ENCODE peak calls at places on chromosome 1, in five cellular contexts. M is HL-60, J is iris pigment epithelial cell, I is nucleus accumbens, N is HEK293T. A is an unnamed sample.

GRCh38 chr1:84164156-84164555 is 20.1 kb downstream of the PRKACB start:
- DNase-seq in N (no peak), I (no peak), M (no peak), J (no peak), A (no peak)

GRCh38 chr1:36966242-36966641 is 68.1 kb downstream of the GRIK3 start:
- DNase-seq in I (no peak), N (peak), J (peak), M (no peak), A (no peak)

GRCh38 chr1:163168053-163168452 is 34.7 kb downstream of the RGS5 start:
- DNase-seq in I (no peak), M (no peak), J (peak), N (no peak), A (no peak)

GRCh38 chr1:37599940-37600339 is 4.2 kb upstream of the GNL2 start:
- DNase-seq in I (no peak), N (no peak), J (no peak), M (no peak), A (no peak)

GRCh38 chr1:40977721-40978120 is 1.8 kb upstream of the CTPS1 start:
- DNase-seq in I (no peak), M (no peak), N (no peak), J (no peak), A (no peak)

GRCh38 chr1:4034318-4034887 is 134.3 kb upstream of the C1orf174 start:
- DNase-seq in J (no peak), M (no peak), N (no peak), I (no peak), A (no peak)

GRCh38 chr1:94418664-94419655 is 771 bp downstream of the ABCD3 start:
- DNase-seq in I (peak), N (peak), J (peak), M (peak), A (peak)

GRCh38 chr1:91885331-91885715 is 628 bp downstream of the TGFBR3 start:
- DNase-seq in J (peak), N (peak), I (peak), M (no peak), A (peak)

GRCh38 chr1:243428617-243429342 is 172.9 kb downstream of the SDCCAG8 start:
- DNase-seq in I (no peak), J (no peak), M (no peak), N (no peak), A (no peak)

GRCh38 chr1:201481761-201482493 is 12.9 kb upstream of the PHLDA3 start:
- DNase-seq in I (peak), J (peak), N (peak), M (peak), A (peak)

GRCh38 chr1:240073097-240073496 is 18.6 kb upstream of the FMN2 start:
- DNase-seq in J (no peak), N (no peak), I (no peak), M (no peak), A (no peak)

GRCh38 chr1:160018900-160019299 is 12.9 kb downstream of the PIGM start:
- DNase-seq in J (peak), I (no peak), N (no peak), M (no peak), A (no peak)

GRCh38 chr1:20555025-20555757 is 2.8 kb downstream of the FAM43B start:
- DNase-seq in J (no peak), M (no peak), I (no peak), N (no peak), A (no peak)

GRCh38 chr1:206802401-206802800 is 30.1 kb upstream of the IL10 start:
- DNase-seq in I (no peak), N (no peak), J (no peak), M (no peak), A (no peak)

A was measured in WERI-Rb-1.